ENCODE peak calls at places on chromosomes 7 and 10, in eight cellular contexts. A is LNCaP clone FGC; B is cardiac septum; Z is mucosa of descending colon; U is CD4-positive, alpha-beta memory T cell; C is NCI-H1436; T is NCI-H2029 treated with DMSO at 0.1 percent for 48 hours; O is stomach. X is an unnamed sample.
A peak's percentile ranks its signal among the peaks of the same experiment; 100 is the strongest.

GRCh38 chr10:2081501-2081900 is 344.2 kb upstream of the ADARB2 start:
- DNase-seq in O (no peak), T (no peak), B (no peak), A (no peak), Z (no peak), C (no peak), U (no peak), X (no peak)

GRCh38 chr7:125618516-125618915 is 688.9 kb upstream of the POT1 start:
- DNase-seq in T (no peak), O (no peak), Z (no peak), B (no peak), A (no peak), C (no peak), U (no peak), X (no peak)

GRCh38 chr10:95214793-95215192 is 20.8 kb downstream of the ACSM6 start:
- DNase-seq in O (no peak), A (no peak), B (no peak), U (no peak), Z (no peak), T (peak; percentile 16), C (no peak), X (no peak)

GRCh38 chr10:102775201-102775972 is 31.6 kb downstream of the WBP1L start:
- DNase-seq in O (no peak), T (no peak), U (no peak), C (no peak), A (peak; percentile 56), B (no peak), Z (no peak), X (peak; percentile 78)

GRCh38 chr10:121096617-121097431 is 245.7 kb downstream of the WDR11 start:
- DNase-seq in C (no peak), A (no peak), T (no peak), U (no peak), Z (no peak), B (no peak), O (peak; percentile 33), X (no peak)

GRCh38 chr10:125209591-125210373 is 49.4 kb upstream of the CTBP2 start:
- DNase-seq in B (no peak), Z (no peak), O (no peak), U (no peak), T (no peak), A (no peak), C (no peak), X (no peak)

GRCh38 chr10:133464582-133465031 is 10.9 kb downstream of the SCART1 start:
- DNase-seq in C (no peak), U (no peak), T (no peak), B (peak; percentile 74), A (no peak), Z (no peak), O (no peak), X (no peak)

GRCh38 chr10:5958077-5958476 is 19.3 kb downstream of the IL15RA start:
- DNase-seq in U (no peak), O (no peak), B (no peak), T (no peak), A (peak; percentile 36), Z (no peak), C (no peak), X (no peak)

X was measured in left lobe of liver.